ENCODE peak calls at places on chromosomes 7 and 10, in nine cellular contexts. D is left colon; S is CD4-positive, alpha-beta T cell; Z is AG10803; V is stimulated activated naive B cell treated with anti-CD40 and anti-IgM and Interleukin-4, amounts not matched to agents 10 μg/mL and 1 μg/mL and 100 μg/mL, for 72 hours; Q is glutamatergic neuron; I is stimulated activated CD8-positive, alpha-beta memory T cell treated with anti-CD3 and anti-CD28 coated beads, Interleukin-4, amount 100 ng/mL, for 1 hour; U is colonic mucosa; W is activated T-helper 1 cell treated with anti-CD3 and anti-CD28 coated beads, Interleukin-12 subunit alpha, Interleukin-12 subunit beta, Interleukin-2, Interleukin-4 antibody, amounts not matched to agents 30 ng/mL and 10 ng/mL and 1 ng/mL, durations not matched to agents 14 hours and 24 hours and 36 hours. M is an unnamed sample.

GRCh38 chr10:3538850-3539531 is 246.0 kb downstream of the KLF6 start:
- DNase-seq in D (no peak), S (no peak), Z (peak), V (no peak), Q (no peak), I (no peak), U (no peak), W (no peak), M (no peak)

GRCh38 chr10:30813872-30814471 is 184.4 kb upstream of the LYZL2 start:
- DNase-seq in D (no peak), S (no peak), Z (peak), V (no peak), Q (no peak), I (no peak), U (no peak), W (no peak), M (no peak)

GRCh38 chr7:3805151-3805550 is 504.1 kb downstream of the SDK1 start:
- DNase-seq in D (no peak), S (no peak), Z (no peak), V (no peak), Q (no peak), I (no peak), U (no peak), W (no peak), M (no peak)

GRCh38 chr7:134444198-134444960 is 14.5 kb downstream of the AKR1B1 start:
- DNase-seq in D (peak), S (no peak), Z (no peak), V (no peak), Q (no peak), I (no peak), U (no peak), W (no peak), M (no peak)

GRCh38 chr10:15369642-15370211 is 1.4 kb downstream of the FAM171A1 start:
- DNase-seq in D (no peak), S (no peak), Z (no peak), V (no peak), Q (peak), I (no peak), U (peak), W (no peak), M (no peak)

GRCh38 chr7:99384523-99384922 is 10.0 kb downstream of the ARPC1B start:
- DNase-seq in D (no peak), S (no peak), Z (no peak), V (no peak), Q (no peak), I (no peak), U (no peak), W (no peak), M (no peak)

GRCh38 chr7:29112721-29113120 is 33.6 kb downstream of the CPVL start:
- DNase-seq in D (no peak), S (no peak), Z (no peak), V (no peak), Q (no peak), I (no peak), U (no peak), W (no peak), M (no peak)

GRCh38 chr10:7409045-7409731 is 1.6 kb downstream of the SFMBT2 start:
- DNase-seq in D (peak), S (peak), Z (no peak), V (peak), Q (peak), I (no peak), U (peak), W (peak), M (no peak)

GRCh38 chr7:20016669-20017068 is 200.5 kb downstream of the MACC1 start:
- DNase-seq in D (no peak), S (no peak), Z (no peak), V (no peak), Q (no peak), I (no peak), U (no peak), W (no peak), M (no peak)

GRCh38 chr10:102268333-102268999 is 23.1 kb downstream of the GBF1 start:
- DNase-seq in D (no peak), S (no peak), Z (peak), V (no peak), Q (no peak), I (no peak), U (no peak), W (no peak), M (no peak)

GRCh38 chr7:148982596-148983219 is 45.6 kb downstream of the PDIA4 start:
- DNase-seq in D (no peak), S (no peak), Z (peak), V (no peak), Q (peak), I (no peak), U (no peak), W (no peak), M (no peak)

GRCh38 chr7:73704640-73705550 is 14.6 kb downstream of the STX1A start:
- DNase-seq in D (no peak), S (no peak), Z (no peak), V (no peak), Q (no peak), I (no peak), U (no peak), W (no peak), M (no peak)

GRCh38 chr10:9853405-9854010 is 1164.2 kb upstream of the CELF2 start:
- DNase-seq in D (no peak), S (no peak), Z (no peak), V (no peak), Q (peak), I (no peak), U (no peak), W (no peak), M (no peak)

GRCh38 chr10:86710987-86711236 is 42.6 kb downstream of the LDB3 start:
- DNase-seq in D (no peak), S (no peak), Z (no peak), V (no peak), Q (no peak), I (no peak), U (no peak), W (no peak), M (no peak)

GRCh38 chr7:33710608-33711007 is 194.7 kb upstream of the BMPER start:
- DNase-seq in D (no peak), S (no peak), Z (peak), V (no peak), Q (no peak), I (no peak), U (no peak), W (no peak), M (no peak)

GRCh38 chr10:5565671-5566581 is 41.2 kb downstream of the CALML3 start:
- DNase-seq in D (peak), S (no peak), Z (peak), V (no peak), Q (peak), I (no peak), U (no peak), W (no peak), M (no peak)

GRCh38 chr10:116254422-116255152 is 18.4 kb downstream of the GFRA1 start:
- DNase-seq in D (no peak), S (no peak), Z (no peak), V (no peak), Q (no peak), I (no peak), U (no peak), W (no peak), M (no peak)

GRCh38 chr7:33108591-33108930 is 643 bp downstream of the RP9 start:
- DNase-seq in D (peak), S (no peak), Z (peak), V (no peak), Q (peak), I (no peak), U (peak), W (no peak), M (no peak)

GRCh38 chr7:151039850-151040548 is 8.3 kb upstream of the ASIC3 start:
- DNase-seq in D (no peak), S (no peak), Z (no peak), V (no peak), Q (no peak), I (no peak), U (no peak), W (no peak), M (no peak)

GRCh38 chr7:106858618-106859532 is 6.2 kb upstream of the PIK3CG start:
- DNase-seq in D (peak), S (no peak), Z (no peak), V (no peak), Q (no peak), I (no peak), U (peak), W (no peak), M (no peak)

GRCh38 chr7:50068026-50068425 is 25.0 kb downstream of the ZPBP start:
- DNase-seq in D (peak), S (peak), Z (peak), V (no peak), Q (no peak), I (no peak), U (peak), W (no peak), M (no peak)

M was measured in esophagus squamous epithelium.